ENCODE peak calls at places on chromosomes 3 and 15, in five cellular contexts. H is left lung, M is WTC11, Y is body of pancreas, Z is AG10803. T is an unnamed sample.

GRCh38 chr3:58025824-58026579 is 17.8 kb downstream of the FLNB start:
- DNase-seq in Z (no peak), H (no peak), Y (peak), M (no peak), T (no peak)

GRCh38 chr3:28228623-28229022 is 12.8 kb upstream of the CMC1 start:
- DNase-seq in H (no peak), Z (no peak), Y (no peak), M (no peak), T (no peak)

GRCh38 chr15:38610748-38611147 is 46.1 kb upstream of the RASGRP1 start:
- DNase-seq in Z (no peak), H (no peak), Y (no peak), M (no peak), T (no peak)

GRCh38 chr15:77807115-77807514 is 174.4 kb upstream of the LINGO1 start:
- DNase-seq in Z (no peak), H (no peak), M (no peak), Y (no peak), T (no peak)

GRCh38 chr15:91696981-91697380 is 156.5 kb upstream of the SLCO3A1 start:
- DNase-seq in Z (no peak), M (no peak), H (no peak), Y (no peak), T (no peak)

GRCh38 chr3:155737844-155738460 is 6.9 kb downstream of the PLCH1 start:
- DNase-seq in H (no peak), Z (no peak), M (no peak), Y (peak), T (no peak)

GRCh38 chr15:41546846-41547786 is 3.1 kb upstream of the RPAP1 start:
- DNase-seq in H (peak), Z (peak), M (no peak), Y (no peak), T (peak)

GRCh38 chr15:75229191-75230015 is 27.7 kb downstream of the C15orf39 start:
- DNase-seq in Z (peak), M (no peak), H (no peak), Y (peak), T (peak)

GRCh38 chr15:43488790-43489585 is 4.0 kb downstream of the TP53BP1 start:
- DNase-seq in M (no peak), Y (no peak), H (no peak), Z (no peak), T (no peak)

GRCh38 chr15:40115670-40116093 is 7.0 kb upstream of the BMF start:
- DNase-seq in H (peak), Z (peak), M (peak), Y (peak), T (no peak)

GRCh38 chr15:74573987-74574386 is 33.0 kb downstream of the ARID3B start:
- DNase-seq in Z (no peak), M (no peak), Y (no peak), H (no peak), T (peak)

GRCh38 chr3:35659808-35660207 is 20.5 kb downstream of the ARPP21 start:
- DNase-seq in Z (no peak), H (no peak), M (peak), Y (peak), T (no peak)
- TF ChIP-seq CTCF in Z (no peak), H (no peak), M (no peak), Y (no peak), T (no peak)

GRCh38 chr15:82047493-82048446 is 2.0 kb upstream of the MEX3B start:
- DNase-seq in Z (no peak), H (no peak), M (peak), Y (no peak), T (peak)
- TF ChIP-seq CTCF in Z (no peak), H (no peak), M (peak), Y (no peak), T (no peak)

GRCh38 chr15:62907275-62907674 is 135.3 kb upstream of the TPM1 start:
- DNase-seq in Y (no peak), Z (no peak), H (no peak), M (no peak), T (no peak)

GRCh38 chr15:62912808-62913207 is 129.7 kb upstream of the TPM1 start:
- DNase-seq in H (no peak), Z (no peak), M (no peak), Y (no peak), T (no peak)

GRCh38 chr15:62912282-62912681 is 130.3 kb upstream of the TPM1 start:
- DNase-seq in H (no peak), M (no peak), Z (no peak), Y (no peak), T (no peak)

GRCh38 chr15:62906627-62907026 is 135.9 kb upstream of the TPM1 start:
- DNase-seq in H (no peak), Z (no peak), M (no peak), Y (no peak), T (no peak)

GRCh38 chr15:62909257-62909656 is 133.3 kb upstream of the TPM1 start:
- DNase-seq in H (no peak), Z (no peak), M (no peak), Y (no peak), T (no peak)
- TF ChIP-seq CTCF in H (no peak), Z (no peak), M (no peak), Y (no peak), T (no peak)

GRCh38 chr3:163779396-163780344 is 1298.6 kb downstream of the SI start:
- DNase-seq in Z (no peak), Y (no peak), M (peak), H (no peak), T (no peak)
- TF ChIP-seq CTCF in Z (no peak), Y (no peak), M (peak), H (no peak), T (no peak)

DNA sequence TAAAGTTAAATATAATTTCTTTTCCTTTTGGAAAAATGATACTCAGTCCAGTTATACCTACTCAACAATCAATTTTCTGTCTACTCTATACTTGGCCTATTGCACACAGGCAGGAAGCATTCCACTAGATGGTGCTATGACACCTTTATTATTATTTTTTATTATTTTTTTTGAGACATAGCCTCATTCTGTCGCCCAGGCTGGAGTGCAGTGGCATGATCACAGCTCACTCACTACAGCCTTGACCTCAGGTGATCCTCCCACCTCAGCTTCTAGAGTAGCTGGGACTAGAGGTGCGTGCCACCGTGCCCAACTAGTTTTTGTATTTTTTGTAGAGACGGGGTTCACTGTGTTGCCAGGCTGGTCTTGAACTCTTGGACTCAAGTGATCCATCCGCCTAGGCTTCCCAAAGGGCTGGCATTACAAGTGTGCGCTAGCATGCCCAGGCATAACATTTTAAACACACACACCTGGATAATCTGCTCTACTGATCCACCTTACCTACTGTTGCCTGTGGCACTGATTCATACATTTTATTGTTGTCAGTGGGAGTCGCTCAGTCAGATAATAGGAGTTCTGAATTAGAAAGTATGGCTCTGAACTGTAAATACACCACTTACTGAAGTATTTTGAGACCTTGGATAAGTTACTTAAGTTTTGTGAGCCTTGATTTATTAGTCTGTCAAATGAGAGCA is 56.2 kb downstream of the EIF3J start:
- DNase-seq in H (no peak), Y (no peak), M (no peak), Z (no peak), T (peak)
- TF ChIP-seq CTCF in H (peak), Y (peak), M (no peak), Z (peak), T (peak)

DNA sequence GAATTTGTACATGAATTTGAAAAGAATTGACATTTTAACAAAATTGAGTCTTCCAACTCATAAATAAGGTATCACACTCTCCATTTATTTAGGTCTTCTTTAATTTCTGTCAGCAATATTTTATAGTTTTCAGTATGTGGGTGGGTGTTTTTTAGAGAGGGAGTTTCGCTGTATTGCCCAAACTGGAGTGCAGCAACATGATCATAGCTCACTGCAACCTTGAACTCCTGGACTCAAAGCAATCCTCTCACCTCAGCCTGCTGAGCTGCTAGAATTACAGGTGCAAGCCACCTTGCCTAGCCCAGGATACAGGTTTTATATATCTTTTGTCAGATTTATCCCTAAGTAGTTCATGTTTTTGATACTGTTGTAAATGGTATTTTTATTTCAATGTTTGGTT is 4.6 kb downstream of the WDR93 start:
- DNase-seq in M (no peak), H (no peak), Y (no peak), Z (no peak), T (no peak)
- TF ChIP-seq CTCF in M (no peak), H (no peak), Y (no peak), Z (no peak), T (no peak)

GRCh38 chr3:43638594-43639447 is 17.0 kb upstream of the ANO10 start:
- DNase-seq in Z (no peak), M (peak), H (no peak), Y (peak), T (no peak)
- TF ChIP-seq CTCF in Z (no peak), M (no peak), H (no peak), Y (no peak), T (peak)

GRCh38 chr3:114213669-114214541 is 23.5 kb downstream of the ZNF80 start:
- DNase-seq in Z (peak), H (no peak), M (no peak), Y (no peak), T (peak)
- TF ChIP-seq CTCF in Z (peak), H (no peak), M (no peak), Y (no peak), T (no peak)

GRCh38 chr3:128879991-128880390 is 571 bp downstream of the ACAD9 start:
- DNase-seq in Y (no peak), M (no peak), H (no peak), Z (no peak), T (no peak)
- TF ChIP-seq CTCF in Y (no peak), M (no peak), H (no peak), Z (no peak), T (no peak)

T was measured in fibroblast of mammary gland.